ENCODE peak calls at places on chromosomes 4 and X, in four cellular contexts. I, B, E and J are unnamed samples.

GRCh38 chrX:18582910-18583493 is 88.9 kb downstream of the RS1 start:
- DNase-seq in B (peak), E (no peak), I (peak), J (no peak)

GRCh38 chr4:81030061-81030616 is 369 bp upstream of the BMP3 start:
- DNase-seq in B (peak), I (no peak), E (peak), J (no peak)

GRCh38 chrX:349196-349595 is 30.6 kb upstream of the GTPBP6 start:
- DNase-seq in E (no peak), B (no peak), I (no peak), J (no peak)

GRCh38 chr4:149441338-149441737 is 374.3 kb downstream of the IQCM start:
- DNase-seq in I (no peak), E (no peak), B (peak), J (no peak)

GRCh38 chr4:24655326-24655725 is 71.0 kb upstream of the DHX15 start:
- DNase-seq in I (no peak), B (no peak), E (no peak), J (no peak)

GRCh38 chr4:151460434-151460833 is 51.5 kb downstream of the FHIP1A start:
- DNase-seq in E (no peak), I (no peak), B (no peak), J (no peak)

GRCh38 chrX:2863646-2864045 is 34.9 kb downstream of the GYG2 start:
- DNase-seq in I (no peak), B (peak), E (no peak), J (no peak)

GRCh38 chr4:145887241-145887964 is 51.2 kb downstream of the ZNF827 start:
- DNase-seq in I (no peak), E (no peak), B (peak), J (no peak)

GRCh38 chr4:1395941-1396805 is 10.1 kb downstream of the NKX1-1 start:
- DNase-seq in E (no peak), B (no peak), I (no peak), J (no peak)

GRCh38 chr4:38605181-38605764 is 58.7 kb upstream of the KLF3 start:
- DNase-seq in B (no peak), I (no peak), E (no peak), J (no peak)

GRCh38 chrX:34058005-34058404 is 74.1 kb downstream of the FAM47A start:
- DNase-seq in E (no peak), I (no peak), B (no peak), J (no peak)

GRCh38 chr4:185950891-185951290 is 118.1 kb upstream of the TLR3 start:
- DNase-seq in E (no peak), B (peak), I (no peak), J (no peak)

GRCh38 chr4:138576684-138577083 is 334.5 kb upstream of the SLC7A11 start:
- DNase-seq in B (peak), E (no peak), I (peak), J (no peak)

GRCh38 chr4:1298461-1298860 is 8.8 kb downstream of the MAEA start:
- DNase-seq in E (no peak), B (no peak), I (no peak), J (no peak)

GRCh38 chr4:88275949-88276515 is 8.3 kb downstream of the PPM1K start:
- DNase-seq in I (no peak), B (no peak), E (no peak), J (no peak)

GRCh38 chr4:128451270-128451905 is 163.8 kb upstream of the PGRMC2 start:
- DNase-seq in B (no peak), E (no peak), I (no peak), J (no peak)

GRCh38 chr4:139768913-139769312 is 103.3 kb downstream of the MGST2 start:
- DNase-seq in E (no peak), I (no peak), B (no peak), J (no peak)

GRCh38 chrX:110691446-110691845 is 104.2 kb downstream of the CHRDL1 start:
- DNase-seq in E (no peak), B (peak), I (no peak), J (no peak)

GRCh38 chrX:72114306-72114705 is 17.4 kb downstream of the RTL5 start:
- DNase-seq in I (no peak), E (no peak), B (no peak), J (no peak)

GRCh38 chr4:4856071-4857000 is 3.1 kb upstream of the MSX1 start:
- DNase-seq in E (peak), B (peak), I (no peak), J (peak)

GRCh38 chr4:83189631-83190136 is 75.2 kb upstream of the PLAC8 start:
- DNase-seq in B (no peak), E (no peak), I (no peak), J (no peak)

GRCh38 chr4:6395466-6396228 is 76.8 kb downstream of the PPP2R2C start:
- DNase-seq in E (no peak), I (no peak), B (no peak), J (no peak)

GRCh38 chr4:182871616-182872015 is 45.6 kb downstream of the DCTD start:
- DNase-seq in I (no peak), B (no peak), E (no peak), J (no peak)